ENCODE peak calls at places on chromosomes 6 and 20, in ten cellular contexts. J, Z, O, N, W, K, Q, Y, B and A are unnamed samples.

GRCh38 chr20:12984069-12984765 is 24.6 kb upstream of the SPTLC3 start:
- DNase-seq in J (no peak), Z (peak), O (no peak), N (no peak), W (no peak), K (no peak), Q (no peak), Y (peak), B (no peak), A (no peak)

GRCh38 chr6:113858605-113859348 is 1.6 kb downstream of the MARCKS start:
- DNase-seq in J (peak), Z (peak), O (peak), N (peak), W (peak), K (peak), Q (peak), Y (peak), B (peak), A (peak)

GRCh38 chr20:40805592-40805991 is 116.6 kb upstream of the MAFB start:
- DNase-seq in J (no peak), Z (no peak), O (no peak), N (no peak), W (no peak), K (no peak), Q (no peak), Y (no peak), B (no peak), A (peak)

GRCh38 chr6:55448446-55448845 is 121.2 kb downstream of the GFRAL start:
- DNase-seq in J (no peak), Z (peak), O (no peak), N (no peak), W (no peak), K (no peak), Q (no peak), Y (no peak), B (peak), A (no peak)

GRCh38 chr6:165184192-165184979 is 125.0 kb downstream of the C6orf118 start:
- DNase-seq in J (no peak), Z (no peak), O (no peak), N (no peak), W (no peak), K (no peak), Q (no peak), Y (no peak), B (no peak), A (no peak)

GRCh38 chr6:16803294-16804006 is 42.2 kb upstream of the ATXN1 start:
- DNase-seq in J (no peak), Z (peak), O (no peak), N (peak), W (no peak), K (no peak), Q (peak), Y (peak), B (peak), A (peak)

GRCh38 chr6:157172088-157172768 is 151.1 kb downstream of the TMEM242 start:
- DNase-seq in J (no peak), Z (peak), O (no peak), N (no peak), W (no peak), K (no peak), Q (no peak), Y (no peak), B (no peak), A (no peak)

GRCh38 chr6:26421259-26422144 is 18.8 kb upstream of the BTN3A3 start:
- DNase-seq in J (peak), Z (peak), O (peak), N (peak), W (peak), K (peak), Q (peak), Y (peak), B (peak), A (peak)

GRCh38 chr6:105482227-105482839 is 79.5 kb upstream of the PREP start:
- DNase-seq in J (no peak), Z (peak), O (no peak), N (no peak), W (no peak), K (no peak), Q (no peak), Y (peak), B (peak), A (no peak)

GRCh38 chr20:22584922-22585785 is 782 bp upstream of the FOXA2 start:
- DNase-seq in J (no peak), Z (no peak), O (no peak), N (peak), W (no peak), K (no peak), Q (no peak), Y (no peak), B (no peak), A (no peak)

GRCh38 chr20:58570181-58570859 is 55.1 kb upstream of the APCDD1L start:
- DNase-seq in J (no peak), Z (no peak), O (no peak), N (no peak), W (no peak), K (no peak), Q (no peak), Y (no peak), B (no peak), A (no peak)

GRCh38 chr6:167898673-167899311 is 72.1 kb downstream of the AFDN start:
- DNase-seq in J (peak), Z (peak), O (no peak), N (no peak), W (no peak), K (no peak), Q (no peak), Y (peak), B (peak), A (no peak)

GRCh38 chr20:17794400-17794799 is 94.6 kb downstream of the BANF2 start:
- DNase-seq in J (no peak), Z (peak), O (no peak), N (no peak), W (no peak), K (no peak), Q (no peak), Y (no peak), B (no peak), A (no peak)

GRCh38 chr6:156883497-156884252 is 106.5 kb downstream of the ARID1B start:
- DNase-seq in J (no peak), Z (no peak), O (peak), N (no peak), W (no peak), K (peak), Q (no peak), Y (no peak), B (no peak), A (no peak)

GRCh38 chr6:4693158-4693557 is 83.0 kb upstream of the CDYL start:
- DNase-seq in J (no peak), Z (no peak), O (no peak), N (no peak), W (no peak), K (no peak), Q (no peak), Y (no peak), B (peak), A (no peak)